ENCODE peak calls at places on chromosomes 3 and 15, in nine cellular contexts. One of them, this sample, is unnamed.

GRCh38 chr3:11434697-11435096 is 162.5 kb downstream of the ATG7 start:
- DNase-seq in T-helper 1 cell: no peak
- DNase-seq in A549: no peak
- DNase-seq in cerebellum: no peak
- DNase-seq in GM10248: no peak
- DNase-seq in RKO: no peak
- DNase-seq in GDM1: no peak
- DNase-seq in NCI-H1417: no peak
- DNase-seq in stromal cell of bone marrow: no peak
- DNase-seq in this sample: no peak

GRCh38 chr3:194043516-194043915 is 92.4 kb upstream of the HES1 start:
- DNase-seq in T-helper 1 cell: no peak
- DNase-seq in A549: no peak
- DNase-seq in cerebellum: no peak
- DNase-seq in GM10248: no peak
- DNase-seq in RKO: no peak
- DNase-seq in GDM1: peak; percentile 45
- DNase-seq in NCI-H1417: no peak
- DNase-seq in stromal cell of bone marrow: peak; percentile 27
- DNase-seq in this sample: peak; percentile 23

GRCh38 chr15:69224383-69224782 is 63.9 kb downstream of the GLCE start:
- DNase-seq in T-helper 1 cell: no peak
- DNase-seq in A549: no peak
- DNase-seq in cerebellum: no peak
- DNase-seq in GM10248: no peak
- DNase-seq in RKO: no peak
- DNase-seq in GDM1: no peak
- DNase-seq in NCI-H1417: no peak
- DNase-seq in stromal cell of bone marrow: no peak
- DNase-seq in this sample: no peak

GRCh38 chr15:40511472-40512133 is 40.8 kb downstream of the CHST14 start:
- DNase-seq in T-helper 1 cell: no peak
- DNase-seq in A549: peak; percentile 53
- DNase-seq in cerebellum: peak; percentile 58
- DNase-seq in GM10248: peak; percentile 65
- DNase-seq in RKO: peak; percentile 61
- DNase-seq in GDM1: no peak
- DNase-seq in NCI-H1417: no peak
- DNase-seq in stromal cell of bone marrow: no peak
- DNase-seq in this sample: no peak

GRCh38 chr15:29225534-29226224 is 43.9 kb downstream of the NSMCE3 start:
- DNase-seq in T-helper 1 cell: no peak
- DNase-seq in A549: no peak
- DNase-seq in cerebellum: peak; percentile 45
- DNase-seq in GM10248: no peak
- DNase-seq in RKO: no peak
- DNase-seq in GDM1: no peak
- DNase-seq in NCI-H1417: no peak
- DNase-seq in stromal cell of bone marrow: no peak
- DNase-seq in this sample: no peak

GRCh38 chr15:91953432-91953831 is 99.9 kb downstream of the SLCO3A1 start:
- DNase-seq in T-helper 1 cell: no peak
- DNase-seq in A549: no peak
- DNase-seq in cerebellum: no peak
- DNase-seq in GM10248: no peak
- DNase-seq in RKO: no peak
- DNase-seq in GDM1: no peak
- DNase-seq in NCI-H1417: no peak
- DNase-seq in stromal cell of bone marrow: no peak
- DNase-seq in this sample: no peak

GRCh38 chr15:101506491-101506890 is 17.0 kb upstream of the PCSK6 start:
- DNase-seq in T-helper 1 cell: no peak
- DNase-seq in A549: no peak
- DNase-seq in cerebellum: no peak
- DNase-seq in GM10248: no peak
- DNase-seq in RKO: no peak
- DNase-seq in GDM1: no peak
- DNase-seq in NCI-H1417: no peak
- DNase-seq in stromal cell of bone marrow: no peak
- DNase-seq in this sample: no peak

GRCh38 chr15:70356062-70356860 is 258.5 kb upstream of the TLE3 start:
- DNase-seq in T-helper 1 cell: no peak
- DNase-seq in A549: no peak
- DNase-seq in cerebellum: no peak
- DNase-seq in GM10248: no peak
- DNase-seq in RKO: no peak
- DNase-seq in GDM1: no peak
- DNase-seq in NCI-H1417: no peak
- DNase-seq in stromal cell of bone marrow: no peak
- DNase-seq in this sample: no peak

GRCh38 chr3:40645883-40646282 is 121.1 kb downstream of the ZNF621 start:
- DNase-seq in T-helper 1 cell: no peak
- DNase-seq in A549: no peak
- DNase-seq in cerebellum: no peak
- DNase-seq in GM10248: no peak
- DNase-seq in RKO: no peak
- DNase-seq in GDM1: no peak
- DNase-seq in NCI-H1417: no peak
- DNase-seq in stromal cell of bone marrow: no peak
- DNase-seq in this sample: no peak

GRCh38 chr3:4888913-4889846 is 90.1 kb upstream of the BHLHE40 start:
- DNase-seq in T-helper 1 cell: no peak
- DNase-seq in A549: no peak
- DNase-seq in cerebellum: no peak
- DNase-seq in GM10248: peak; percentile 50
- DNase-seq in RKO: no peak
- DNase-seq in GDM1: peak; percentile 47
- DNase-seq in NCI-H1417: no peak
- DNase-seq in stromal cell of bone marrow: no peak
- DNase-seq in this sample: no peak

GRCh38 chr3:16715281-16715680 is 110.1 kb upstream of the DAZL start:
- DNase-seq in T-helper 1 cell: no peak
- DNase-seq in A549: no peak
- DNase-seq in cerebellum: no peak
- DNase-seq in GM10248: no peak
- DNase-seq in RKO: no peak
- DNase-seq in GDM1: no peak
- DNase-seq in NCI-H1417: no peak
- DNase-seq in stromal cell of bone marrow: no peak
- DNase-seq in this sample: no peak

GRCh38 chr15:74245342-74245931 is 9.3 kb downstream of the CCDC33 start:
- DNase-seq in T-helper 1 cell: no peak
- DNase-seq in A549: no peak
- DNase-seq in cerebellum: no peak
- DNase-seq in GM10248: no peak
- DNase-seq in RKO: no peak
- DNase-seq in GDM1: no peak
- DNase-seq in NCI-H1417: peak; percentile 93
- DNase-seq in stromal cell of bone marrow: no peak
- DNase-seq in this sample: no peak

GRCh38 chr15:56248276-56248675 is 4.6 kb upstream of the RFX7 start:
- DNase-seq in T-helper 1 cell: no peak
- DNase-seq in A549: no peak
- DNase-seq in cerebellum: no peak
- DNase-seq in GM10248: no peak
- DNase-seq in RKO: no peak
- DNase-seq in GDM1: no peak
- DNase-seq in NCI-H1417: no peak
- DNase-seq in stromal cell of bone marrow: no peak
- DNase-seq in this sample: no peak

GRCh38 chr15:70098461-70099166 is 897 bp upstream of the TLE3 start:
- DNase-seq in T-helper 1 cell: peak; percentile 18
- DNase-seq in A549: peak; percentile 54
- DNase-seq in cerebellum: no peak
- DNase-seq in GM10248: no peak
- DNase-seq in RKO: peak; percentile 29
- DNase-seq in GDM1: no peak
- DNase-seq in NCI-H1417: peak; percentile 58
- DNase-seq in stromal cell of bone marrow: no peak
- DNase-seq in this sample: no peak

GRCh38 chr3:148889828-148890227 is 24.7 kb downstream of the CPA3 start:
- DNase-seq in T-helper 1 cell: no peak
- DNase-seq in A549: no peak
- DNase-seq in cerebellum: no peak
- DNase-seq in GM10248: no peak
- DNase-seq in RKO: no peak
- DNase-seq in GDM1: no peak
- DNase-seq in NCI-H1417: no peak
- DNase-seq in stromal cell of bone marrow: no peak
- DNase-seq in this sample: no peak

GRCh38 chr3:195073866-195074860 is 196.8 kb downstream of the XXYLT1 start:
- DNase-seq in T-helper 1 cell: no peak
- DNase-seq in A549: no peak
- DNase-seq in cerebellum: no peak
- DNase-seq in GM10248: no peak
- DNase-seq in RKO: no peak
- DNase-seq in GDM1: no peak
- DNase-seq in NCI-H1417: no peak
- DNase-seq in stromal cell of bone marrow: no peak
- DNase-seq in this sample: no peak

GRCh38 chr3:150384517-150385212 is 23.4 kb upstream of the TSC22D2 start:
- DNase-seq in T-helper 1 cell: peak; percentile 21
- DNase-seq in A549: no peak
- DNase-seq in cerebellum: no peak
- DNase-seq in GM10248: peak; percentile 80
- DNase-seq in RKO: no peak
- DNase-seq in GDM1: peak; percentile 72
- DNase-seq in NCI-H1417: no peak
- DNase-seq in stromal cell of bone marrow: no peak
- DNase-seq in this sample: no peak

GRCh38 chr3:72258366-72258765 is 473.4 kb upstream of the PROK2 start:
- DNase-seq in T-helper 1 cell: no peak
- DNase-seq in A549: no peak
- DNase-seq in cerebellum: no peak
- DNase-seq in GM10248: no peak
- DNase-seq in RKO: no peak
- DNase-seq in GDM1: no peak
- DNase-seq in NCI-H1417: no peak
- DNase-seq in stromal cell of bone marrow: no peak
- DNase-seq in this sample: no peak

GRCh38 chr15:63402498-63403253 is 21.0 kb upstream of the CA12 start:
- DNase-seq in T-helper 1 cell: no peak
- DNase-seq in A549: peak; percentile 55
- DNase-seq in cerebellum: peak; percentile 50
- DNase-seq in GM10248: peak; percentile 45
- DNase-seq in RKO: peak; percentile 59
- DNase-seq in GDM1: no peak
- DNase-seq in NCI-H1417: peak; percentile 11
- DNase-seq in stromal cell of bone marrow: no peak
- DNase-seq in this sample: no peak

GRCh38 chr3:53158700-53159414 is 2.2 kb upstream of the PRKCD start:
- DNase-seq in T-helper 1 cell: no peak
- DNase-seq in A549: no peak
- DNase-seq in cerebellum: no peak
- DNase-seq in GM10248: no peak
- DNase-seq in RKO: no peak
- DNase-seq in GDM1: peak; percentile 4
- DNase-seq in NCI-H1417: no peak
- DNase-seq in stromal cell of bone marrow: no peak
- DNase-seq in this sample: no peak

GRCh38 chr3:139520028-139520737 is 19.4 kb downstream of the RBP1 start:
- DNase-seq in T-helper 1 cell: no peak
- DNase-seq in A549: peak; percentile 12
- DNase-seq in cerebellum: no peak
- DNase-seq in GM10248: peak; percentile 55
- DNase-seq in RKO: peak; percentile 14
- DNase-seq in GDM1: no peak
- DNase-seq in NCI-H1417: no peak
- DNase-seq in stromal cell of bone marrow: no peak
- DNase-seq in this sample: no peak

GRCh38 chr3:75192065-75192658 is 472.0 kb upstream of the FRG2C start:
- DNase-seq in T-helper 1 cell: no peak
- DNase-seq in A549: peak; percentile 3
- DNase-seq in cerebellum: no peak
- DNase-seq in GM10248: peak; percentile 29
- DNase-seq in RKO: peak; percentile 55
- DNase-seq in GDM1: peak; percentile 8
- DNase-seq in NCI-H1417: peak; percentile 27
- DNase-seq in stromal cell of bone marrow: peak; percentile 24
- DNase-seq in this sample: no peak

GRCh38 chr3:42491876-42492507 is 10.5 kb upstream of the VIPR1 start:
- DNase-seq in T-helper 1 cell: no peak
- DNase-seq in A549: no peak
- DNase-seq in cerebellum: no peak
- DNase-seq in GM10248: no peak
- DNase-seq in RKO: no peak
- DNase-seq in GDM1: peak; percentile 71
- DNase-seq in NCI-H1417: no peak
- DNase-seq in stromal cell of bone marrow: no peak
- DNase-seq in this sample: no peak

GRCh38 chr3:185696039-185696438 is 109.9 kb downstream of the SENP2 start:
- DNase-seq in T-helper 1 cell: no peak
- DNase-seq in A549: no peak
- DNase-seq in cerebellum: no peak
- DNase-seq in GM10248: no peak
- DNase-seq in RKO: no peak
- DNase-seq in GDM1: no peak
- DNase-seq in NCI-H1417: no peak
- DNase-seq in stromal cell of bone marrow: no peak
- DNase-seq in this sample: no peak

GRCh38 chr15:52558196-52558595 is 10.6 kb downstream of the ARPP19 start:
- DNase-seq in T-helper 1 cell: no peak
- DNase-seq in A549: no peak
- DNase-seq in cerebellum: no peak
- DNase-seq in GM10248: no peak
- DNase-seq in RKO: peak; percentile 35
- DNase-seq in GDM1: no peak
- DNase-seq in NCI-H1417: no peak
- DNase-seq in stromal cell of bone marrow: peak; percentile 50
- DNase-seq in this sample: peak; percentile 12

GRCh38 chr3:52498134-52499054 is 3.3 kb downstream of the STAB1 start:
- DNase-seq in T-helper 1 cell: no peak
- DNase-seq in A549: no peak
- DNase-seq in cerebellum: no peak
- DNase-seq in GM10248: no peak
- DNase-seq in RKO: no peak
- DNase-seq in GDM1: peak; percentile 92
- DNase-seq in NCI-H1417: no peak
- DNase-seq in stromal cell of bone marrow: peak; percentile 70
- DNase-seq in this sample: peak; percentile 34

GRCh38 chr15:85828026-85828597 is 33.4 kb upstream of the KLHL25 start:
- DNase-seq in T-helper 1 cell: no peak
- DNase-seq in A549: no peak
- DNase-seq in cerebellum: peak; percentile 55
- DNase-seq in GM10248: no peak
- DNase-seq in RKO: no peak
- DNase-seq in GDM1: no peak
- DNase-seq in NCI-H1417: no peak
- DNase-seq in stromal cell of bone marrow: no peak
- DNase-seq in this sample: no peak

GRCh38 chr15:60793656-60794055 is 314.7 kb upstream of the ICE2 start:
- DNase-seq in T-helper 1 cell: no peak
- DNase-seq in A549: no peak
- DNase-seq in cerebellum: peak; percentile 55
- DNase-seq in GM10248: no peak
- DNase-seq in RKO: no peak
- DNase-seq in GDM1: no peak
- DNase-seq in NCI-H1417: no peak
- DNase-seq in stromal cell of bone marrow: no peak
- DNase-seq in this sample: no peak

GRCh38 chr3:105367063-105367405 is 325 bp downstream of the ALCAM start:
- DNase-seq in T-helper 1 cell: peak; percentile 24
- DNase-seq in A549: peak; percentile 18
- DNase-seq in cerebellum: no peak
- DNase-seq in GM10248: peak; percentile 37
- DNase-seq in RKO: peak; percentile 29
- DNase-seq in GDM1: no peak
- DNase-seq in NCI-H1417: peak; percentile 38
- DNase-seq in stromal cell of bone marrow: no peak
- DNase-seq in this sample: no peak

GRCh38 chr15:29003446-29004233 is 117.9 kb downstream of the APBA2 start:
- DNase-seq in T-helper 1 cell: no peak
- DNase-seq in A549: no peak
- DNase-seq in cerebellum: no peak
- DNase-seq in GM10248: no peak
- DNase-seq in RKO: no peak
- DNase-seq in GDM1: no peak
- DNase-seq in NCI-H1417: no peak
- DNase-seq in stromal cell of bone marrow: no peak
- DNase-seq in this sample: no peak

GRCh38 chr3:124246949-124247348 is 255.0 kb upstream of the ROPN1 start:
- DNase-seq in T-helper 1 cell: no peak
- DNase-seq in A549: peak; percentile 30
- DNase-seq in cerebellum: peak; percentile 9
- DNase-seq in GM10248: peak; percentile 32
- DNase-seq in RKO: peak; percentile 46
- DNase-seq in GDM1: no peak
- DNase-seq in NCI-H1417: peak; percentile 52
- DNase-seq in stromal cell of bone marrow: no peak
- DNase-seq in this sample: no peak

This sample was measured in GM04503.